ENCODE peak calls at places on chromosome 14, in seven cellular contexts. F is H9; U is right atrium auricular region; D is HepG2; S is brain microvascular endothelial cell; P is CD4-positive, CD25-positive, alpha-beta regulatory T cell; Y is transverse colon. I is an unnamed sample.

GRCh38 chr14:33509927-33510535 is 440.8 kb downstream of the EGLN3 start:
- DNase-seq in F (no peak), U (no peak), S (peak), P (no peak), D (no peak), Y (no peak), I (no peak)

GRCh38 chr14:24367506-24368214 is at the start of gene NFATC4:
- DNase-seq in S (peak), P (peak), D (peak), Y (peak), F (peak), U (peak), I (no peak)

GRCh38 chr14:90780519-90780918 is 35.7 kb downstream of the TTC7B start:
- DNase-seq in Y (no peak), F (no peak), D (no peak), P (no peak), U (no peak), S (no peak), I (no peak)

GRCh38 chr14:80770114-80770917 is 171.2 kb downstream of the CEP128 start:
- DNase-seq in U (no peak), F (no peak), P (no peak), Y (no peak), D (no peak), S (no peak), I (no peak)

GRCh38 chr14:31992051-31992450 is 85.1 kb upstream of the ARHGAP5 start:
- DNase-seq in S (peak), Y (no peak), P (no peak), F (no peak), D (no peak), U (no peak), I (peak)

GRCh38 chr14:64879635-64880381 is at the start of gene SPTB:
- DNase-seq in U (no peak), Y (peak), S (no peak), F (peak), D (no peak), P (peak), I (no peak)

GRCh38 chr14:99001241-99001640 is 270.8 kb downstream of the BCL11B start:
- DNase-seq in U (no peak), S (no peak), Y (no peak), D (no peak), F (no peak), P (no peak), I (no peak)

GRCh38 chr14:23183479-23183878 is at the start of gene SLC7A8:
- DNase-seq in S (no peak), D (no peak), U (peak), P (no peak), F (peak), Y (peak), I (no peak)

GRCh38 chr14:95255487-95255886 is 64.2 kb downstream of the CLMN start:
- DNase-seq in U (no peak), S (peak), P (peak), D (no peak), F (peak), Y (peak), I (peak)

GRCh38 chr14:82159624-82160023 is 626.0 kb upstream of the SEL1L start:
- DNase-seq in D (no peak), Y (no peak), F (no peak), P (no peak), U (no peak), S (no peak), I (no peak)

GRCh38 chr14:29955087-29955486 is 27.4 kb upstream of the PRKD1 start:
- DNase-seq in F (no peak), D (no peak), Y (no peak), P (no peak), U (no peak), S (no peak), I (no peak)

GRCh38 chr14:34983148-34983760 is 462 bp downstream of the SRP54 start:
- DNase-seq in U (no peak), Y (no peak), F (no peak), D (no peak), S (no peak), P (no peak), I (no peak)

GRCh38 chr14:38042356-38042755 is 165.3 kb upstream of the SSTR1 start:
- DNase-seq in S (peak), D (peak), P (no peak), U (no peak), F (no peak), Y (no peak), I (no peak)

GRCh38 chr14:105476937-105477658 is 2.5 kb downstream of the CRIP2 start:
- DNase-seq in U (no peak), D (no peak), S (no peak), Y (no peak), P (no peak), F (no peak), I (no peak)

GRCh38 chr14:39203659-39204606 is 28.9 kb downstream of the PNN start:
- DNase-seq in D (peak), Y (peak), S (no peak), P (no peak), U (no peak), F (peak), I (peak)

GRCh38 chr14:94066089-94066676 is 14.8 kb downstream of the DDX24 start:
- DNase-seq in U (no peak), D (peak), Y (peak), F (no peak), P (no peak), S (no peak), I (peak)

GRCh38 chr14:99627510-99628381 is 17.2 kb upstream of the HHIPL1 start:
- DNase-seq in Y (no peak), P (no peak), D (no peak), U (no peak), S (no peak), F (no peak), I (no peak)

GRCh38 chr14:74652541-74652940 is 40.5 kb upstream of the LTBP2 start:
- DNase-seq in P (no peak), U (no peak), Y (no peak), S (no peak), D (no peak), F (no peak), I (no peak)
- H3K27ac ChIP-seq in P (no peak), U (no peak), Y (no peak), S (no peak), D (no peak), F (no peak), I (no peak)

DNA sequence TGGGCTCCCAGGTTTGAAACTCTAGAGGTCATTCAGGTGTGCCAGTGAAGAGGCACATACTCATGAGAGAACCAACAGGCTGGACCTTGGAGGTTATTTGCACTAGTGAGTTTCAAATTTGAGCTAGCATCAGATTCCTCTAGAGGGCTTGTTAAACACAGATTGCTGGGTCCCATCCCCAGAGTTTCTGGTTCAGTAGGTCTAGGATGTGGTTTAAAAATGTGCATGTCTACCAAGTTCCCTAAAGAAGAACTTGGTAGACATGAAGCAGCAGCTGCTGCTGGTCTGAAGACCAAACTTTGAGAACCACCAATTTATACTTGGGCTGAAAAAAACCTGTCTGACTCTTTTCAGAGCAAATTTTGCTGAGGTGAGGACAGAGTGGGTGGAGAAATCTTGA is 61.7 kb downstream of the SUSD6 start:
- DNase-seq in U (no peak), P (peak), S (no peak), D (no peak), Y (no peak), F (no peak), I (no peak)
- H3K27ac ChIP-seq in U (peak), P (peak), S (no peak), D (no peak), Y (peak), F (no peak), I (no peak)

GRCh38 chr14:68525516-68525915 is 267.4 kb downstream of the ZFP36L1 start:
- DNase-seq in S (no peak), U (peak), D (no peak), F (no peak), P (no peak), Y (no peak), I (no peak)

GRCh38 chr14:68522510-68523325 is 270.1 kb downstream of the ZFP36L1 start:
- DNase-seq in S (peak), P (no peak), U (peak), Y (no peak), F (no peak), D (no peak), I (no peak)

GRCh38 chr14:68523326-68523610 is 269.6 kb downstream of the ZFP36L1 start:
- DNase-seq in P (no peak), S (no peak), Y (no peak), F (no peak), U (no peak), D (no peak), I (no peak)

GRCh38 chr14:68521952-68522509 is 270.8 kb downstream of the ZFP36L1 start:
- DNase-seq in Y (no peak), S (no peak), P (no peak), D (no peak), U (peak), F (no peak), I (no peak)

DNA sequence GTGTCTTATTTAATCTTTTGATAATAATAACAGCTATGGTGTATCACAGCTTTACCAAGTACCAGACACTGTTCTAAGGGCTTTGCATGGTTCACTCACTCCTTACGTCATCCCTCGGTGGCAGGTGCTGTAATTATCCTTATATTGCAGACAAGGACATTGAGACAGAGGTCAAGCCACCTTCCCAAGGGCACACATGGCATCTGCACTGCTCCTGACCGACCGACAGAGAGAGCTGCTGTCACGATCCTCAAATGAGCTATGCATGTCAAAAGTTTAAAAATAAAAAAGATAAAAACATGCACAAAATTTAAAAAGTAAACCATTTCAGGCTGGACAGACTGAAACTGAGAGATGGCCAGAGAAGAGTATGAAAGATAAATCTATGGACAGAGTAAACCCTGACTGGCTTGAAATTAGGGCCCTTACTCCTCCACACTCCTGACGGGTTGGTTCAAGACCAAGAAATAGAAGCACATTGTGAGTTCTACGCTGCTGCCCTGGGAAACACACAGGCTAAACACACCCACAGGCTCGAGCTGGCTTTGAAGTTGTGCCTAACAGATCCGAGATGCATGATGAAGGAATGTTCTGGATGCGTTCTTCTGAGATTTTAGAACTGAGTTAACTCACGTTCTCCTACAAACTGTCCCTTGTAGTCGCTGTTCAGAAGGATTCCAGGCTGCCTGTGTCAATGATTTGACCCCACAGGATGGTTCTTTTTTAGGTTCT is 268.7 kb downstream of the ZFP36L1 start:
- DNase-seq in P (no peak), U (peak), S (no peak), F (no peak), Y (no peak), D (no peak), I (no peak)
- H3K27ac ChIP-seq in P (no peak), U (peak), S (no peak), F (no peak), Y (peak), D (no peak), I (no peak)

DNA sequence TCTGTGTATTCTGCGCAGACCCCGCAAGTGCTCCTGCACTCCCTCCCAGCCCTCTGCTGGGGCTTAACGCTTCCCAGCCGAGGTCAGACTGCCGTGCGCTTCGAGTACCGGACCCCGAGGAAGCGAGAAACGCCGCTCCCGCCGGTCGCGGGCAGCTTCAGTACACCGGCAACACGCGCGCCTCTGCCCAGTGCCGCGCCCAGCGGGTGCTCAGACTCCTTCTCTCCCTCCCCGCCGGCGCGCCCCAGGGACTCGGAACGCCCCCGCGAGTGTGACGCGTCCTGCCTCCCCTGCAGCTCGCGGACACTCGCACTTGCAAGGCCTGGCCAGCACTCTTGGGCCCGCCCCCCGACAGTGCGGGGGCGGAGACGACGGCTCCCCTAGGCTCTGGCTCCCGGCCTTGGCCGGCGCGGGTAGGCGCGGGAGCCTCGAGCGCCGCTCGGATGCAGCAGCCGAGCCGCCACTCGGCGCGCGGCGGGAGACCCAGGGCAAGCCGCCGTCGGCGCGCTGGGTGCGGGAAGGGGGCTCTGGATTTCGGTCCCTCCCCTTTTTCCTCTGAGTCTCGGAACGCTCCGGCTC is at the start of gene PTGER2:
- DNase-seq in D (no peak), P (peak), S (peak), Y (peak), F (peak), U (peak), I (peak)
- H3K27ac ChIP-seq in D (no peak), P (peak), S (peak), Y (peak), F (no peak), U (no peak), I (no peak)

DNA sequence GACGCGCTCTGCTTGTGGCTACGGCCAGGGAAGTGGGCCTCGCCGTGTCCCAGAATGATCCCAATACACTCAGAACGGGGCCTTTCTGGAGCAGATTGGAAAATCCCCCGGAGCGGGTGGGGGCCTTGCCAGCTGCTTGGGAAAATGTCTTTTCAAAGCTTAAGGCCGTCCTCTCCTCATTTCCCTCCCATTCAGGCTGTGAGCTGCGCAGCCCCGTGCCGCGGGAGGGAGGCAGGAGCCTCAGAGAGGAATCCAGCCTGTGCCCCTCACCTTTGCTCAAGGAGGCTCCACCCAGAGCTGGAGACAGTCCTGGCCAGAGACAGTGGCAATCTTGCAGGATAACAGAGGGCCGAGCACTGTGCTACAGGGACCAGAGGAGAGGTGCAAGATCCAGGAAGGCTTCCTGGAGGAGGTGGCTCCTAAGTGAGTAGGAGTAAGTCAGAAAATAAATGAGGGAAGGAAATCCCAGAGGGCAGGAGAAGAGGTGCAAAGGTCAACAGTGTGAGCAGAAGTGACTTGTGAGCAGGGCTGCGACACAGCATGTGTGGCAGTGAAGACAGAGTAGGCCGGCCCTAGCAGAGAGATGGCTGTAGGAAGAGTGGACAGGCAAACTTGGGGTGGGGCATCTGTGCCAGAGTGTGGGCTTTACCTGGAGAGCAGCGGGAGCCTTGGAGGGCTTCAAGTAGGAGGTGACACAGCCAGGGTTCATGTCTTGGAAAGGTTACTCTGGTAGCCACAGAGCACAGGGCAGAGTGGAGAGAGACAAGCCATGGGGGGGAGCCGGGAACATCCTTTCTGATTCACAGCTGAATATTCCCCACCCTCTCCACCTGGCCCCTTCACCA is 53.8 kb upstream of the DIO3 start:
- DNase-seq in S (no peak), P (no peak), F (peak), D (no peak), U (peak), Y (peak), I (no peak)
- H3K27ac ChIP-seq in S (no peak), P (no peak), F (no peak), D (no peak), U (no peak), Y (no peak), I (no peak)

DNA sequence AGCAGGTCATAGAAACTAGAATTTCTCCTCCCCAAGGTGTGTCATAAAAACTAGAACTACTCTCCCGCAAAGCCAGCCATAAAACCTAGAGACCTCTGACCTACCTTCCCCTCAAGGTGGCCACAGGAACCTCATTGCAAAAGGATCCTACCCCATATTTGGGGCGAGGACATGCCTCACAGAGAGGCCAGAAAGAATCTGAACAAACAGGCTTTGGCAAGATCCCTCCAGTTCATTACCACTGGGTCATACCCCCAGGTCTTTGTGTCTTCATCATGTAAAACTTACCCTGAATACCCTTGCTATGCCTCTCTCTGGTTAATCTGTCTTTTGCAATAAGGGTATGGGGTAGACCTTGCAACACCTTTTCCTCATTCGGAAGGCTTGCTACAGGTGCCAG is 64.8 kb upstream of the ZFP36L1 start:
- DNase-seq in Y (no peak), F (no peak), D (no peak), U (peak), P (no peak), S (no peak), I (no peak)
- H3K27ac ChIP-seq in Y (no peak), F (no peak), D (no peak), U (no peak), P (no peak), S (no peak), I (no peak)

GRCh38 chr14:93045211-93045674 is 70.5 kb downstream of the ITPK1 start:
- DNase-seq in P (no peak), U (no peak), S (no peak), F (peak), D (peak), Y (no peak), I (no peak)

GRCh38 chr14:93047187-93047586 is 68.5 kb downstream of the ITPK1 start:
- DNase-seq in P (no peak), F (no peak), Y (no peak), U (no peak), D (no peak), S (no peak), I (no peak)

GRCh38 chr14:93047661-93048060 is 68.1 kb downstream of the ITPK1 start:
- DNase-seq in F (no peak), S (no peak), P (no peak), D (no peak), U (no peak), Y (no peak), I (no peak)

GRCh38 chr14:93045965-93046695 is 69.6 kb downstream of the ITPK1 start:
- DNase-seq in U (no peak), F (no peak), P (no peak), Y (no peak), D (no peak), S (peak), I (no peak)

DNA sequence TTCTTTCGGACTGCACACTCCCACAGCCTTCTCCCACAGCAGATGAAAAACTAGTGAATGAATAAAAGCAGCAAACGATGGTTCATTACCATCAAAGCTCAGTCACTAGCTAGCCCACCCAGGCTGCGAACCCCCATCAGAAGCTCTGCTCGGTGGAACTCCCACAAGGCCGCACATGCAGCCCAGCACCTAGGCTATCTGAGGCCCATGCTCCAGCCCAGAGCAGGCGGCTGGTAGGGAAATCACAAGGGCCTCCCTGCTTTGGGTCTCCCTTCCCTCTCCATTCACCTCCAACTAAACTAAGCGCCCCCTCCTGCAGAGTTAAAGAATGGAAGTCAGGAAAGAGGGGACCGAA is 69.1 kb downstream of the ITPK1 start:
- DNase-seq in D (no peak), P (no peak), S (no peak), U (no peak), F (no peak), Y (no peak), I (no peak)
- H3K27ac ChIP-seq in D (no peak), P (no peak), S (no peak), U (peak), F (no peak), Y (peak), I (no peak)

DNA sequence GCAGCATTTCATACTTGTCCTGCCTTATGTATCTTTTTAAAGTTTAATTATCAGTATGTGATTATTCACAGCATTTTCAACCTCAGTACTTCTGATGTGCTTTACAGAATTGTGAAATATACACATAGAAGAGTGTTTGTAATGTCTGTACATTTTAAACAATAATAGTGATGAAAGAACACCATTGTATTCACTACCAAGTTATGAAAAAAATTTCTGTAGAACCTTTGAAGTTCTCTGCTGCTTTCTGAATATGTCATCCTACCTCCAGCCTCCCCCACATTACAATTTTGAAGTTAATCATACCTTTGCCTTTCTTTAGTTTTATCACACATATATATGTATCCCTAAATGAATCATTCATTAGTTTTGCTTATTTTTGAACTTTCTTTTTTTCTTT is 24.8 kb downstream of the FRMD6 start:
- DNase-seq in P (no peak), F (no peak), U (no peak), S (no peak), Y (no peak), D (peak), I (no peak)
- H3K27ac ChIP-seq in P (no peak), F (no peak), U (no peak), S (peak), Y (no peak), D (peak), I (peak)

I was measured in epithelial cell of prostate.